ENCODE peak calls at places on chromosomes 2 and 18, in four cellular contexts. B is brain microvascular endothelial cell, E is PC-9, A is cardiac muscle cell. M is an unnamed sample.

GRCh38 chr18:76892832-76893231 is 70.5 kb downstream of the ZNF236 start:
- DNase-seq in A (no peak), B (no peak), E (no peak), M (peak; percentile 72)

GRCh38 chr18:34926683-34927082 is 114.5 kb upstream of the MAPRE2 start:
- DNase-seq in A (no peak), B (no peak), E (no peak), M (no peak)

GRCh38 chr2:46239175-46239846 is 57.9 kb upstream of the EPAS1 start:
- DNase-seq in E (no peak), A (no peak), B (no peak), M (peak; percentile 36)

GRCh38 chr2:168694876-168695275 is 107.6 kb upstream of the NOSTRIN start:
- DNase-seq in B (no peak), A (no peak), E (no peak), M (no peak)

GRCh38 chr2:96107883-96108551 is 8.4 kb downstream of the ADRA2B start:
- DNase-seq in E (no peak), A (no peak), B (no peak), M (no peak)

GRCh38 chr18:42892181-42892580 is 223.3 kb downstream of the RIT2 start:
- DNase-seq in B (no peak), A (no peak), E (no peak), M (no peak)

GRCh38 chr2:18912225-18912888 is 323.0 kb upstream of the NT5C1B start:
- DNase-seq in B (no peak), A (no peak), E (no peak), M (no peak)

GRCh38 chr2:168210216-168210897 is 37.0 kb downstream of the STK39 start:
- DNase-seq in B (no peak), E (peak; percentile 87), A (no peak), M (no peak)

GRCh38 chr2:164568317-164568716 is 53.0 kb downstream of the GRB14 start:
- DNase-seq in A (no peak), E (no peak), B (no peak), M (no peak)

GRCh38 chr2:176155341-176156044 is 1.6 kb upstream of the HOXD3 start:
- DNase-seq in A (no peak), E (no peak), B (no peak), M (no peak)

GRCh38 chr2:234724850-234725249 is 227.0 kb upstream of the SH3BP4 start:
- DNase-seq in B (no peak), A (no peak), E (no peak), M (no peak)

GRCh38 chr2:14774569-14774968 is 142.1 kb downstream of the LRATD1 start:
- DNase-seq in A (no peak), B (no peak), E (no peak), M (no peak)

GRCh38 chr18:61639886-61640285 is 252.9 kb downstream of the RNF152 start:
- DNase-seq in B (no peak), E (no peak), A (no peak), M (no peak)

GRCh38 chr18:61643884-61644647 is 248.7 kb downstream of the RNF152 start:
- DNase-seq in B (no peak), E (no peak), A (no peak), M (no peak)
- H3K4me3 ChIP-seq in B (no peak overlapping the region), E (no peak overlapping the region), A (no peak overlapping the region), M (no peak overlapping the region)

GRCh38 chr2:120957905-120958304 is 222.2 kb downstream of the GLI2 start:
- DNase-seq in E (no peak), A (no peak), B (no peak), M (no peak)

GRCh38 chr2:120960994-120961393 is 225.3 kb downstream of the GLI2 start:
- DNase-seq in A (no peak), B (no peak), E (no peak), M (no peak)

GRCh38 chr2:120959426-120959825 is 223.8 kb downstream of the GLI2 start:
- DNase-seq in B (no peak), A (no peak), E (no peak), M (no peak)

GRCh38 chr2:120956486-120957156 is 221.0 kb downstream of the GLI2 start:
- DNase-seq in A (no peak), E (no peak), B (no peak), M (no peak)

DNA sequence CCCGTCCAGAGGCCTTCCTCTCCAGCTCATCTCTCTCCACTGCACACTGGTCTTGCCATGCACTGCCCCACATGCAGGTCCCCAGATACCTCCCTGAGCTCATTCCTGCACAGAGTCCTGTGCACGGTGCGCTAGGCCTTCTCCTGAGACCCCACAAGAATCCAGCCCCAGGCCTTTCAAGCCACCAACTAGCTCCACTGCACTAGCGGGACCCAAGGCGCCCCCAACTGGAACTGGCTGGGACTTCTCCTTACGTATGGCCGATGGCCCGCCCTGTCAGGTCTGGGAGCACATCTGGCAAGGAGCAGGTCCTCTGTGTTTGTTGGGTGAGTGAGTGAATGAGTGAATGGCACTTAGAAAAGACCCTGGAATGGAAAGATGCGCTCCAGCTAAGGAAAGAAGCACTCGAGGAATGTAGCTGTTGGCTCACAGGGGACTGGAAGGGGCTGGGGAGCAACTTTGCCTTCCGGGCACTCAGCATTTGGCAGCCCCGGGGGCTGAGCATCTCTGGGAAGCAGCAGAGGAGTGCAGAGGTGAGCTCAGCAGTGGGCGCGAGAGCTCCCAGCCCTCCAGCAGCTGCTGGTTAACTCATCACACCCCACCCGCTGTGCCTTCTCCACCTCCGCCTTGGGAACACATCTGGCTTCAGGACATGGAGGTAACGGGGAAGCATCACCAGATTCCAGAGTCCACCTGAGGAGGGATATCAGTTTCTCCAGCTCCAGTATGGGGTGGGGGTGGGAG is 223.1 kb downstream of the GLI2 start:
- DNase-seq in B (no peak), E (no peak), A (no peak), M (no peak)
- TF ChIP-seq CTCF in B (peak; percentile 69), E (peak; percentile 43), A (peak; percentile 41), M (peak; percentile 22)

DNA sequence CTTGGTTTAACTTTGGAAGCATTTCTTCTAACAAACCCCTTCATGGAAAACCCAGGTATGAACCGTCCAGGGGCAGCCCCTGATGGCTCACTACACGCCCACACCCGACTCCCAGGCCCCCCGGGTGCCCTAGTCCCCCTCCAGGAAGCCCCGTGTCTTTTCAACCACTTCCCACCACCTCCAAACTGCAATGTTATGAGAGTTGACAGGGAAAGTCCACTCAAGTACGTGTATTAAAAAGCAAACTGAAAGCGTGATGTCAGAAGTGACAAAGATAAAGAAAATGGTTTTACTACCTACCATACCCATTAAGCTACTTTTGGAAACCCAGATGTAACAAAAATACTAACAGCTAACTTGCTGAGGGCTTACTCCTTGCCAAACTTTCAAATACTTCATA is 51.5 kb downstream of the L3MBTL4 start:
- DNase-seq in B (no peak), A (no peak), E (no peak), M (no peak)
- H3K4me3 ChIP-seq in B (no peak overlapping the region), A (no peak overlapping the region), E (no peak overlapping the region), M (no peak overlapping the region)

GRCh38 chr2:42360890-42361727 is at the start of gene COX7A2L:
- DNase-seq in A (peak; percentile 97), E (peak; percentile 91), B (peak; percentile 95), M (peak; percentile 98)
- TF ChIP-seq CTCF in A (peak; percentile 35), E (no peak), B (peak; percentile 56), M (no peak)

GRCh38 chr2:232444409-232445148 is 11.4 kb upstream of the ALPI start:
- DNase-seq in E (no peak), A (peak; percentile 39), B (peak; percentile 70), M (peak; percentile 44)
- H3K4me3 ChIP-seq in E (no peak overlapping the region), A (no peak overlapping the region), B (no peak overlapping the region), M (no peak overlapping the region)

GRCh38 chr2:239227661-239228371 is 173.0 kb downstream of the HDAC4 start:
- DNase-seq in B (no peak), E (no peak), A (no peak), M (peak; percentile 68)

GRCh38 chr2:239225456-239225855 is 175.4 kb downstream of the HDAC4 start:
- DNase-seq in A (no peak), B (no peak), E (no peak), M (no peak)

GRCh38 chr2:239227111-239227581 is 173.7 kb downstream of the HDAC4 start:
- DNase-seq in A (no peak), B (no peak), E (no peak), M (no peak)

GRCh38 chr2:239226677-239227076 is 174.1 kb downstream of the HDAC4 start:
- DNase-seq in E (no peak), B (no peak), A (no peak), M (no peak)

GRCh38 chr2:239225921-239226561 is 174.8 kb downstream of the HDAC4 start:
- DNase-seq in E (no peak), A (no peak), B (peak; percentile 32), M (peak; percentile 32)
- TF ChIP-seq CTCF in E (no peak), A (peak; percentile 13), B (peak; percentile 11), M (peak; percentile 10)

M was measured in foreskin fibroblast.